ENCODE peak calls at places on chromosomes 1 and 21, in four cellular contexts. C, V, E and D are unnamed samples.

GRCh38 chr1:165876121-165876520 is 48.7 kb downstream of the UCK2 start:
- DNase-seq in C (no peak), E (no peak), V (no peak), D (no peak)

GRCh38 chr1:43706598-43707190 is 642 bp upstream of the ST3GAL3 start:
- DNase-seq in E (no peak), C (no peak), V (peak), D (no peak)

GRCh38 chr1:113423826-113424225 is 33.5 kb downstream of the MAGI3 start:
- DNase-seq in E (no peak), V (no peak), C (no peak), D (no peak)

GRCh38 chr1:101147381-101147780 is 89.4 kb upstream of the S1PR1 start:
- DNase-seq in E (no peak), V (no peak), C (no peak), D (no peak)

GRCh38 chr1:85319488-85319887 is 43.1 kb upstream of the BCL10 start:
- DNase-seq in E (no peak), V (no peak), C (no peak), D (no peak)

GRCh38 chr1:7590426-7590790 is 180.7 kb upstream of the VAMP3 start:
- DNase-seq in E (no peak), V (no peak), C (no peak), D (no peak)

GRCh38 chr21:14206222-14206621 is 4.5 kb downstream of the LIPI start:
- DNase-seq in C (no peak), E (no peak), V (no peak), D (no peak)

GRCh38 chr1:110525250-110525597 is 6.2 kb upstream of the KCNA10 start:
- DNase-seq in C (no peak), E (no peak), V (peak), D (no peak)

GRCh38 chr1:155989992-155990325 is 11.6 kb upstream of the ARHGEF2 start:
- DNase-seq in E (no peak), C (no peak), V (no peak), D (no peak)

GRCh38 chr1:62356257-62356835 is 37.1 kb upstream of the KANK4 start:
- DNase-seq in C (no peak), V (no peak), E (peak), D (no peak)

GRCh38 chr1:202987922-202988583 is 19.1 kb upstream of the TMEM183A start:
- DNase-seq in C (no peak), E (no peak), V (no peak), D (no peak)

GRCh38 chr1:151918156-151918555 is 8.8 kb upstream of the THEM4 start:
- DNase-seq in C (no peak), V (no peak), E (no peak), D (no peak)

GRCh38 chr1:20069932-20070331 is at the start of gene PLA2G5:
- DNase-seq in E (no peak), V (no peak), C (no peak), D (no peak)

GRCh38 chr1:78032964-78033796 is 12.6 kb upstream of the GIPC2 start:
- DNase-seq in E (no peak), C (no peak), V (no peak), D (no peak)

GRCh38 chr21:35909456-35910178 is 150.7 kb downstream of the SETD4 start:
- DNase-seq in C (no peak), V (peak), E (no peak), D (no peak)

GRCh38 chr1:45820797-45821196 is 17.4 kb downstream of the MAST2 start:
- DNase-seq in C (no peak), E (no peak), V (no peak), D (no peak)

GRCh38 chr21:36330904-36331303 is 10.9 kb downstream of the MORC3 start:
- DNase-seq in E (peak), V (peak), C (no peak), D (no peak)

GRCh38 chr1:23169727-23170335 is 1.2 kb upstream of the LUZP1 start:
- DNase-seq in V (no peak), E (no peak), C (peak), D (no peak)

GRCh38 chr1:185368313-185368712 is 51.3 kb upstream of the IVNS1ABP start:
- DNase-seq in C (no peak), E (no peak), V (no peak), D (no peak)
- TF ChIP-seq SPI1 in C (no peak), E (no peak), V (no peak), D (no peak)

DNA sequence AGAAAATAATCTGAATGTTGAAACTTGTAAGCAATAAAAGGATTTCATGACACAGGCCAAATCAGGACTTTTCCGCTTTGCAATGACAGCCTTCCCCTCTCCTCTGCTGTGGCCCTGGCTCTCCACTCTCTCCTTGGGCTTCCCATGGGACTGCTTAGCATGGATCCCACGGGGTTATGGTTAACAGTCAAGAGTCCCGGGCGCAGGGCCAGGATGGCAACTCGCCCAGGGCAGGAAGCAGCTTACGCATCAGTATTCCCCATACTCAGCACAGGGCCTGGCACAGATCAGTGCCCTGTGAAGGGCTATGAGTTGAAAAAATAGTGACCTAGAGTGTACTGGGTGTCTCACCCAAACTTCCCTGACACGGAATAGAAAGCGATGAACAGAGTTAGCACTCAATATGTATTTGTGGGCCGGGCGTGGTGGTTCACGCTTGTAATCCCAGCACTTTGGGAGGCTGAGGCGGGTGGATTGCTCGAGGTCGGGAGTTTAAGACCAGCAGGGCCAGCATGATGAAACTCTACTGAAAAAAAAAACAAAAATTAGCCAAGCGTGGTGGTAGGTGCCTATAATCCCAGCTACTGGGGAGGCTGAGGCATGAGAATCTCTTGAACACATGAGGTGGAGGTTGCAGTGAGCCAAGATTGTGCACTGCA is 29.1 kb upstream of the GRHL3 start:
- DNase-seq in C (no peak), V (no peak), E (no peak), D (no peak)
- TF ChIP-seq POLR2AphosphoS5 in C (no peak), V (no peak), E (no peak), D (no peak)

DNA sequence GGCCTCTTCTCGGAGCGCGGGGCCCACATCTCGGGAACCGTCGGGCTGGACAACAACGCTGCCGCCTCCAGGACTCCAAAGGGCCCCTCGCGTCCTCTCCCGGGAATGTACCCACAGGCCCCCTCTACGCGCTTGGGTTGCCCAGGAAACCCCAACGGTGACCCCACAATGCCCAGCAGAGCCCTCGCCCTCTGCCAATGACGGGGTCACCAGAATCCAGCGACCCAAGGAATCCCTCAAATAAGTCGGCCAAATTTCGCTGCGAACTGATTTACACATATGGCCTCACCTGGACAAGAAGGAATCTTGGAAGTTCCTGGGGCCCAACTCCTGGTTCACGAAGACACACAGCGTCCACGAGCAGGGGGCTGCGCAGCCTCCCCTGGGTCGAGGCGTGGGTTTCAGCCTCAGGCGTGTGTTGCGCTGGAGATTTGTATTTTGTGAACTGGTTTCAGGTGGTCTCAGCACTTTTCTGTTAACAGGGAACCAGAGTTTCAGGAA is 78.1 kb downstream of the DESI2 start:
- DNase-seq in C (no peak), E (no peak), V (no peak), D (no peak)
- TF ChIP-seq SPI1 in C (no peak), E (no peak), V (no peak), D (no peak)

GRCh38 chr1:147811273-147811672 is 50.9 kb upstream of the GJA5 start:
- DNase-seq in V (no peak), E (no peak), C (no peak), D (no peak)

GRCh38 chr1:147807405-147807804 is 47.0 kb upstream of the GJA5 start:
- DNase-seq in V (no peak), E (no peak), C (no peak), D (no peak)

GRCh38 chr1:147809236-147809635 is 48.8 kb upstream of the GJA5 start:
- DNase-seq in E (no peak), C (no peak), V (no peak), D (no peak)

GRCh38 chr1:147804942-147805723 is 44.7 kb upstream of the GJA5 start:
- DNase-seq in C (no peak), E (no peak), V (no peak), D (no peak)

DNA sequence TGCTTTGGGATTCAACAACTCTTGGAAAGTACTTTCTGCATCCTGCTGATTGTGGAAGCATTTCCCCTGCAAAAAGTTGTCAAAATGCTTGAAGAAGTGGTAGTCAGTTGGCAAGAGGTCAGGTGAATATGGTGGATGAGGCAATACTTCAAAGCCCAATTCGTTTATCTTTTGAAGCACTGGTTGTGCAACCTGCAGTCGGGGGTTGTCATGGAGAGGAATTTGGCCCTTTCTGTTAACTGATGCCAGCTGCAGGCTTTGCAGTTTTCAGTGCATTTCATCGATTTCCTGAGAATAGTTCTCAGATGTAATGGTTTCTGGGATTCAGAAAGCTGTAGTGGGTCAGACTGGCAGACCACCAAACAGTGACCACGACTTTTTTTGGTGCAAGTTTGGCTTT is 47.6 kb upstream of the GJA5 start:
- DNase-seq in V (no peak), E (no peak), C (no peak), D (no peak)
- TF ChIP-seq POLR2AphosphoS5 in V (no peak), E (no peak), C (no peak), D (no peak)

DNA sequence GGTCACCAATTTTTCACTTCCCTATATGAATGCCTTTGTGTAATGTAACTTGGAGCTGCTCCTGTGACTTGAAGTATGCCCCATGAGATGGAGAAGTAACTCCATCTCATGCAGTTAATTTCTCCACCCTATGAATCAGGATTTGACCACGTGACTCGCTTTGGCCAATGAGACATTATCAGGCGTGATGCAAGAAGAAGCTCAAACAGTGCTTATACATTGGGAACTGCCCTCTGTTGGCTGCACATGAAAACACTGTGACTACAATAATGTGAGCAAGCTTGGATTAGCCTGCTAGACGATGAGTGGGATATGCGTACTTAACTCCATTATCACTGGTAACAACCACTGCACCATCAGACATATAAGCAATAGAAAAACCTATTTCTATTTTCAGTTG is 684.4 kb downstream of the PLA2G4A start:
- DNase-seq in C (peak), V (no peak), E (no peak), D (no peak)
- TF ChIP-seq SPI1 in C (no peak), V (no peak), E (no peak), D (peak)

GRCh38 chr1:219312967-219313366 is 139.3 kb downstream of the LYPLAL1 start:
- DNase-seq in C (no peak), E (no peak), V (no peak), D (no peak)

GRCh38 chr1:219313961-219314360 is 140.3 kb downstream of the LYPLAL1 start:
- DNase-seq in V (no peak), C (no peak), E (no peak), D (no peak)

GRCh38 chr1:219308367-219308766 is 134.7 kb downstream of the LYPLAL1 start:
- DNase-seq in C (no peak), V (no peak), E (no peak), D (no peak)

GRCh38 chr1:219304227-219305226 is 130.8 kb downstream of the LYPLAL1 start:
- DNase-seq in C (no peak), V (no peak), E (no peak), D (no peak)

DNA sequence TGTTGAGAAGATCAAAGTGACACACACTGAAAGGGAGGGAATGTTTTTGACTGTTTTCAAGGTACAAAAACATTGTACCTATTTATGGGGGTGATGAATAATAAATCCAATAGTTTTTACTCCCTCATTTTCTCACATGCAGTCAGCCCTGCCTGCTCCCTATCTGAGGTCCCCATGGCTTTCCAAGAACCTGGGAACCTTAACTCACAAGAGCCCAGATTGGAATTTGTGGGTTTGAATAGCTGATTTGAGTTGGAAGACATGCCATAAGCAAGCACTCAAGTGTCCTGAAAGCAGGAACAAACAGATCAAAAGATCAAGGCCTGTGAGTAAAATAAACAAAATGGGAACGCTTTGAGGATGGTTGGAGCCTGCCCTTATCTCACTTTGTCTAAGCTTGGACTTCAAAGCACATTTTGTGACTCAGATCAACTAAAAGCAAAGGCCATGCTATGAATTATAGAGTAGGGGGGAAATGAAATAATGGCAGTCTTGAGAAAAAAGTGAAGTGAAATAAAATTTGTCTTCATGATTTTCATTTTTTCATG is 136.6 kb downstream of the LYPLAL1 start:
- DNase-seq in C (no peak), E (no peak), V (no peak), D (no peak)
- TF ChIP-seq POLR2AphosphoS5 in C (no peak), E (no peak), V (no peak), D (no peak)